ENCODE peak calls at places on chromosomes 1 and 21, in eight cellular contexts. Y, M, Q, A, W, R, Z and O are unnamed samples.

GRCh38 chr1:158285756-158286241 is 3.9 kb upstream of the CD1C start:
- DNase-seq in W (peak), Z (no peak), M (no peak), A (no peak), Y (peak), R (no peak), Q (peak), O (peak)

GRCh38 chr1:198118136-198118535 is 38.7 kb upstream of the NEK7 start:
- DNase-seq in Q (no peak), M (no peak), Z (peak), Y (no peak), W (no peak), A (no peak), R (no peak), O (peak)

GRCh38 chr1:234771642-234772344 is 161.8 kb upstream of the IRF2BP2 start:
- DNase-seq in W (no peak), A (no peak), Y (no peak), Q (no peak), Z (no peak), R (no peak), M (no peak), O (no peak)

GRCh38 chr1:179034720-179035119 is 9.0 kb downstream of the FAM20B start:
- DNase-seq in Z (no peak), M (no peak), W (no peak), R (no peak), Q (no peak), A (no peak), Y (peak), O (no peak)

GRCh38 chr1:235018720-235019444 is 109.8 kb downstream of the TOMM20 start:
- DNase-seq in M (no peak), R (no peak), Q (peak), W (no peak), Z (no peak), A (no peak), Y (no peak), O (no peak)

GRCh38 chr21:39568380-39568779 is 44.4 kb upstream of the B3GALT5 start:
- DNase-seq in R (no peak), Q (no peak), W (peak), Y (no peak), M (no peak), A (no peak), Z (no peak), O (no peak)

GRCh38 chr1:7470904-7471638 is 300.0 kb upstream of the VAMP3 start:
- DNase-seq in M (no peak), Q (no peak), Y (no peak), W (peak), Z (peak), R (peak), A (no peak), O (no peak)

GRCh38 chr1:37567023-37567422 is 10.3 kb downstream of the DNALI1 start:
- DNase-seq in Y (no peak), Z (no peak), A (no peak), W (no peak), R (no peak), M (no peak), Q (no peak), O (peak)

GRCh38 chr1:32508751-32509140 is 30.5 kb upstream of the ZBTB8A start:
- DNase-seq in M (no peak), A (no peak), Z (no peak), Q (no peak), Y (no peak), R (no peak), W (no peak), O (no peak)

GRCh38 chr1:235030919-235031596 is 97.6 kb downstream of the TOMM20 start:
- DNase-seq in Y (no peak), A (no peak), M (no peak), W (no peak), Z (no peak), R (no peak), Q (no peak), O (no peak)

GRCh38 chr1:18945401-18945849 is 11.1 kb downstream of the IFFO2 start:
- DNase-seq in A (no peak), W (no peak), M (no peak), Z (no peak), Y (no peak), Q (no peak), R (no peak), O (peak)

GRCh38 chr21:43971201-43971991 is 40.7 kb upstream of the TRAPPC10 start:
- DNase-seq in R (no peak), M (no peak), Q (no peak), A (no peak), Z (no peak), W (no peak), Y (no peak), O (no peak)

GRCh38 chr1:28642056-28642846 is 616 bp downstream of the TAF12 start:
- DNase-seq in Y (no peak), A (no peak), W (peak), M (peak), Z (no peak), R (no peak), Q (no peak), O (peak)

GRCh38 chr21:25997788-25998611 is 172.6 kb downstream of the APP start:
- DNase-seq in Q (no peak), A (no peak), R (no peak), Y (no peak), W (no peak), M (peak), Z (no peak), O (peak)

GRCh38 chr1:43934279-43934985 is 831 bp downstream of the ARTN start:
- DNase-seq in R (peak), W (peak), Y (peak), M (peak), Q (peak), A (peak), Z (peak), O (peak)

GRCh38 chr1:116567790-116568667 is 2.8 kb downstream of the CD58 start:
- DNase-seq in A (no peak), Z (no peak), R (no peak), Q (no peak), M (no peak), W (no peak), Y (no peak), O (no peak)

GRCh38 chr1:9465640-9466039 is 73.6 kb upstream of the SLC25A33 start:
- DNase-seq in W (no peak), R (peak), Q (no peak), Y (no peak), M (no peak), Z (no peak), A (no peak), O (no peak)